ENCODE peak calls at places on chromosomes 4 and X, in five cellular contexts. A, C, X, E and O are unnamed samples. For H3K27me3, the result is how much of the 10 kb centered on the place peaks cover.

GRCh38 chr4:147589586-147589985 is 27.6 kb upstream of the TMEM184C start:
- DNase-seq in A (no peak), C (no peak), X (no peak), E (no peak), O (no peak)

GRCh38 chr4:86496094-86497060 is 97.7 kb upstream of the PTPN13 start:
- DNase-seq in A (peak), C (no peak), X (peak), E (peak), O (peak)

GRCh38 chrX:1717326-1717725 is 102.5 kb downstream of the ASMT start:
- DNase-seq in A (no peak), C (no peak), X (no peak), E (no peak), O (no peak)

GRCh38 chr4:71553605-71554004 is 214.8 kb downstream of the SLC4A4 start:
- DNase-seq in A (peak), C (no peak), X (peak), E (no peak), O (peak)

GRCh38 chr4:43556262-43556661 is 663.7 kb downstream of the GRXCR1 start:
- DNase-seq in A (no peak), C (no peak), X (no peak), E (no peak), O (no peak)

GRCh38 chr4:41647368-41647767 is 101.2 kb downstream of the PHOX2B start:
- DNase-seq in A (no peak), C (no peak), X (no peak), E (no peak), O (no peak)

GRCh38 chr4:91936301-91936700 is 367.5 kb upstream of the GRID2 start:
- DNase-seq in A (peak), C (no peak), X (no peak), E (peak), O (peak)

GRCh38 chr4:146442801-146443200 is 78.9 kb downstream of the SLC10A7 start:
- DNase-seq in A (peak), C (no peak), X (peak), E (peak), O (peak)

GRCh38 chr4:155442267-155443105 is 65.7 kb upstream of the MAP9 start:
- DNase-seq in A (peak), C (peak), X (peak), E (peak), O (peak)

GRCh38 chr4:37737456-37737855 is 51.3 kb upstream of the RELL1 start:
- DNase-seq in A (peak), C (no peak), X (peak), E (peak), O (peak)

GRCh38 chr4:13544556-13545393 is 467 bp upstream of the NKX3-2 start:
- DNase-seq in A (peak), C (peak), X (peak), E (peak), O (peak)

GRCh38 chr4:77110707-77111106 is 34.9 kb upstream of the CCNI start:
- DNase-seq in A (no peak), C (no peak), X (no peak), E (no peak), O (no peak)

GRCh38 chrX:16436348-16437188 is 213.4 kb upstream of the S100G start:
- DNase-seq in A (peak), C (peak), X (peak), E (peak), O (peak)

GRCh38 chr4:42302348-42302747 is 94.9 kb upstream of the SHISA3 start:
- DNase-seq in A (peak), C (no peak), X (peak), E (no peak), O (no peak)

GRCh38 chr4:78558421-78558820 is 6.9 kb downstream of the ANXA3 start:
- DNase-seq in A (no peak), C (no peak), X (no peak), E (peak), O (peak)

GRCh38 chr4:75892508-75892907 is 9.7 kb downstream of the PPEF2 start:
- DNase-seq in A (no peak), C (no peak), X (peak), E (no peak), O (no peak)

GRCh38 chr4:120704529-120704928 is 218.0 kb downstream of the PRDM5 start:
- DNase-seq in A (no peak), C (no peak), X (no peak), E (no peak), O (no peak)

GRCh38 chr4:146577111-146577510 is 55.4 kb upstream of the SLC10A7 start:
- DNase-seq in A (peak), C (no peak), X (no peak), E (no peak), O (no peak)

GRCh38 chr4:23135792-23136645 is 443.3 kb downstream of the GBA3 start:
- DNase-seq in A (peak), C (no peak), X (peak), E (peak), O (peak)

GRCh38 chr4:2767705-2768074 is 11.6 kb upstream of the TNIP2 start:
- DNase-seq in A (no peak), C (peak), X (no peak), E (no peak), O (no peak)

GRCh38 chr4:87092389-87093141 is 127.9 kb downstream of the KLHL8 start:
- DNase-seq in A (peak), C (peak), X (peak), E (peak), O (peak)

GRCh38 chr4:23333946-23334878 is 555.6 kb downstream of the PPARGC1A start:
- DNase-seq in A (peak), C (no peak), X (peak), E (peak), O (peak)

GRCh38 chr4:182578402-182578801 is 335.2 kb downstream of the TENM3 start:
- DNase-seq in A (peak), C (no peak), X (peak), E (peak), O (peak)

GRCh38 chrX:55867254-55867653 is 149.7 kb downstream of the RRAGB start:
- DNase-seq in A (peak), C (no peak), X (peak), E (peak), O (peak)

GRCh38 chr4:168735735-168736134 is 238.9 kb downstream of the PALLD start:
- DNase-seq in A (no peak), C (no peak), X (no peak), E (no peak), O (no peak)

GRCh38 chrX:150162141-150162540 is 201.0 kb upstream of the MAMLD1 start:
- DNase-seq in A (no peak), C (no peak), X (peak), E (peak), O (peak)

GRCh38 chr4:78737951-78738350 is 38.2 kb upstream of the BMP2K start:
- DNase-seq in A (no peak), C (no peak), X (no peak), E (no peak), O (no peak)

GRCh38 chr4:47667552-47667951 is 170.3 kb downstream of the CORIN start:
- DNase-seq in A (peak), C (no peak), X (no peak), E (peak), O (peak)

GRCh38 chr4:151228196-151229119 is 48.5 kb upstream of the PRSS48 start:
- DNase-seq in A (peak), C (no peak), X (peak), E (no peak), O (peak)

GRCh38 chr4:115234405-115235093 is 121.1 kb upstream of the NDST4 start:
- DNase-seq in A (no peak), C (no peak), X (peak), E (peak), O (peak)

GRCh38 chr4:156606444-156607197 is 365.0 kb downstream of the PDGFC start:
- DNase-seq in A (peak), C (no peak), X (no peak), E (no peak), O (no peak)

GRCh38 chrX:154329284-154329683 is 33.7 kb downstream of the TKTL1 start:
- DNase-seq in A (no peak), C (no peak), X (no peak), E (no peak), O (no peak)

GRCh38 chr4:142110136-142110535 is 473.8 kb downstream of the IL15 start:
- DNase-seq in A (peak), C (no peak), X (no peak), E (no peak), O (no peak)

GRCh38 chrX:154374361-154375155 is at the start of gene FLNA:
- DNase-seq in A (no peak), C (peak), X (peak), E (no peak), O (no peak)

GRCh38 chr4:165343353-165344191 is 16.1 kb downstream of the MSMO1 start:
- DNase-seq in A (no peak), C (no peak), X (peak), E (peak), O (peak)

GRCh38 chr4:15651682-15652081 is 3.5 kb downstream of the FBXL5 start:
- DNase-seq in A (peak), C (no peak), X (no peak), E (no peak), O (no peak)

GRCh38 chr4:156732634-156733033 is 239.0 kb downstream of the PDGFC start:
- DNase-seq in A (peak), C (no peak), X (no peak), E (peak), O (peak)

DNA sequence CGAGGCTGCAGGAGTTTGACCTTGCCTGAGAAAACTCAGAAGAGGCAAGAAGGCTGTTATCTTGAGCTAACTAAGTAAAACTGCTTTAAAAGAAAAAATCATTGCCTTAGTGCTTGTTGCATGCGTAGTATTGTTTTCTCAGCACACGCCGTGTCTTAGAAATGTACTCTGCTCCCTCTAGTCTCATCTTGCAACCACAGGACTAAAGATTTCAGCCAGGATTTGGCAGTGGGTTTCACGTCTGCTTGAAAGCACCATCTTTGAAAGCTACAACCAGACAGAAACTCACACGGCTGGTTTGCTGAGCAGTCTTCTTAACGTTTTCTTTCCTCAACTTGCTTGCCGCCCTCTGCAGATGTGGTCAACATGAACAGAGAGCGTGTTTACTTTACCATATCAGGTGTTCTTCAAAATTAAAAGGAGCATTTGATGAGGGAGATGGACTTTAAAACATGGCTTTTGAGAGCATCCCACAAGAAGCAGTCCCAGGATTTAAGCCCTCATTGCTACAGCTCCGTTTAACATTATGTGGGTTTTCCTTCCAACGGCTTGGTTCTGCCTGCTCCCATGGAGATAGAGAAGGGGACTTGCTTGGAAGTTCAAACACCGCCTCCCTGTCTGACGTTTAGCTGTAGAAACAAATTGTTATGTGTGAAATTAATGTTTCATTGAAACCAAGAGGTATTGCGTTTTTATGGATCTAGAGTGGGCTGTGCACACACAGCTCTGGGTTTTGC is 3.4 kb downstream of the SORCS2 start:
- DNase-seq in A (no peak), C (peak), X (no peak), E (no peak), O (no peak)
- H3K27me3 ChIP-seq in A (half or more), C (under half), X (under half), E (half or more), O (under half)

DNA sequence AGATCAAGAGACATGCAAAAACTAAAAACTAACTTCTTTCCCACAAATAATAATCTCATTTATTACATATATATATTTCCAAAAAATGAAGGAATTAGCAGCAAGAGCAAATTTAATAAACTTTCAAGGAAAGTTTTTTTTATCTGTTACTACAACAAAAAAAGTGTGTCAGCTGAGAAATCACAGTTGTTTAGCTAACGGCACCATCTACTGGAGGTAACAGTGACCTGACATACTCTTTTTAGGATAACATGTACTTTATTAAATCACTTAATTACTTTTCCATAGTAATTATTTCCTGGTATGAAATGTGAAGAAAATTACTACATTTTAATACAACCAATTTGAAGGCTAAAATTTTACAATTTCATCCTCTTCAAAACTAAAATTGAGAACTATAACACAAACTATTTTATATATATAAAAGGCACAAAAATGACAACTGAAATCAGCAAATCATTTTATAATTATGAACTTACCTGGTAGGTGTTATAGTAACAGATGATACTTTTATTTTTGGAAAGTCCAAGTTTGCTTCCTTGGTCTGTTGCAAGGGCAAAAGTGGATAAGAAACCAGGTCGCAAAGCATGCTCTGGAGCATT is 9.1 kb downstream of the LAMTOR3 start:
- DNase-seq in A (peak), C (no peak), X (peak), E (no peak), O (peak)
- TF ChIP-seq CTCF in A (peak), C (peak), X (peak), E (peak), O (peak)

DNA sequence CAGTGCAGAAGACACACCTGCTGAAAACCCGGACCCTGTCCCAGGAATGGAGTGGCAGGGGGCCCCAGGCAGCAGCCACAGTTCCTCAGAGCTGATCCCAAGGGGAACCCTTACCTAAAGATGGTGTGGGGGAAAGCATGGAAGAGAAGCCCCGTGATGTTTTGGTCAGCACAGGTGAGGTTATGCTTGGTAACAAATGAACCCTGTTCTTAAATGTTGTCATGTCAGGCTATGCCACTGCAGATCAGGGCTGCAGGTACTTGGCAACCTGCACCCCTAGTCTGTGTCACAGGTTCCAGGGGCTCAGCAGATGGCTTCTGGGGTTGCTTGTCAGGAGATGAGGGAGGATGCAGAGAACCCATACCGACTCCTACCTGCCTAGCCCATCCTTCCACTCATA is 50.8 kb downstream of the ADRA2C start:
- DNase-seq in A (no peak), C (no peak), X (no peak), E (no peak), O (no peak)
- H3K27me3 ChIP-seq in A (under half), C (under half), X (under half), E (under half), O (under half)

DNA sequence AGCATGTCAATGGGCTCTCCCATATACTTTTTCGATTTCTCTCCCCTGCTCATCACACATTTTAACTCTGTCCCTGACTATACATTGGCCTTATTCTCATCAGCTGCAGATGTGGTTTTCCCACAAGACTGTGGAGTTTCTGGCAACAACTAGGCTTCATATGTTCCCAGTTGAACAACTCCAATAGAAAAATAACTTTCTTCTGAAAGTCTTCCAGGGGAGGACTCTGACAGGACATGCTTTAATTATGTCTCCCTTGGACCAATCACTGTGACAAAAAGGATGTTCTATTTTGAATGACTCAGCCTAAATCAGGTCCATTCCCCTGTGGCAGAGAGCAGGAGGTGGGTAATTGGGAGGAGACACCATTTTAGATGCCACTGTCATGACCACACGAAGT is 28.1 kb downstream of the SPANXC start:
- DNase-seq in A (no peak), C (no peak), X (no peak), E (no peak), O (no peak)
- TF ChIP-seq CTCF in A (no peak), C (no peak), X (no peak), E (no peak), O (no peak)

GRCh38 chr4:153260553-153261306 is 56.5 kb downstream of the TRIM2 start:
- DNase-seq in A (peak), C (no peak), X (no peak), E (no peak), O (no peak)

GRCh38 chr4:153261431-153261830 is 57.2 kb downstream of the TRIM2 start:
- DNase-seq in A (no peak), C (no peak), X (no peak), E (no peak), O (no peak)

GRCh38 chr4:153258750-153259149 is 54.5 kb downstream of the TRIM2 start:
- DNase-seq in A (no peak), C (no peak), X (no peak), E (no peak), O (no peak)

GRCh38 chr4:153259679-153260078 is 55.4 kb downstream of the TRIM2 start:
- DNase-seq in A (no peak), C (no peak), X (no peak), E (no peak), O (no peak)

DNA sequence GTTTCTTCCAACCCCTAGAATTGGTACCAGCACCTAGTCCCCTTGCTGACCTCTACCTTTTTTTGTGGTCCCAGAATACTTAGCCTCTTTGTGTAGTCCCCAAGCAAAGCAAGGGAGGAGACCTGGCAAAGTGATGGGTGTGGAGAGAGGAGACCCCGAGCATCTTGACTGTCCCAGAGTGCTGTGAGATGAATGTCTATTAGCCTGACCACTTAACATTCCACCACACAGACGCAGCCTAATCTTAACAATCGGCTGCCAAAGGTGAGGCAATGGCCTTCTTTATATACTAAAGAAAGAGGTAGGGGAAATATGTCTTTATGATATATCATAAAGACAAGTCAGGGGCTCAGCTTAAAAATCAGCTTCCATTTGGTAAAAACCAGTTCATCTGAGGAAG is 55.9 kb downstream of the TRIM2 start:
- DNase-seq in A (no peak), C (no peak), X (no peak), E (no peak), O (no peak)
- H3K27me3 ChIP-seq in A (under half), C (under half), X (under half), E (under half), O (under half)

GRCh38 chrX:20641954-20642353 is 375.2 kb upstream of the RPS6KA3 start:
- DNase-seq in A (no peak), C (no peak), X (no peak), E (no peak), O (no peak)

GRCh38 chrX:20639115-20639514 is 372.4 kb upstream of the RPS6KA3 start:
- DNase-seq in A (no peak), C (no peak), X (no peak), E (no peak), O (no peak)

DNA sequence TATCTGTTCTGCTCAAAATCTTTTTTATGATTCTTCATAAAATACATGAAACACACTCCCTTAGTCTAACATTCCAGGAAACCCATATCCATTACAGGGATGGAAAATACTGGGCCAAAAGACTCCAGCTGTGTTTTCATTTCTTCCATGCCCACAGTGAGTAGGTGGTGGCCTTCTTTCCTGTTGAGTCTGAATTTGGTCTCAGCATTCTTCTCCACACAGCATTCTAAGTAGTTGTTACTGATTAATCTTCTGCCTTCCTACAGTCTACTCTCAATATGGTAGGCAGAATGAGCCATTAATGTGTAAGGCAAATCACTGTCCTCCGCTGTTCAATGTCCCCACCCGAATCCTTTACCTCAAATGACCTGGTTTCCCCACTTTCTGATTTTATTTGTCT is 370.6 kb upstream of the RPS6KA3 start:
- DNase-seq in A (no peak), C (no peak), X (no peak), E (no peak), O (no peak)
- TF ChIP-seq CTCF in A (no peak), C (no peak), X (no peak), E (no peak), O (no peak)

DNA sequence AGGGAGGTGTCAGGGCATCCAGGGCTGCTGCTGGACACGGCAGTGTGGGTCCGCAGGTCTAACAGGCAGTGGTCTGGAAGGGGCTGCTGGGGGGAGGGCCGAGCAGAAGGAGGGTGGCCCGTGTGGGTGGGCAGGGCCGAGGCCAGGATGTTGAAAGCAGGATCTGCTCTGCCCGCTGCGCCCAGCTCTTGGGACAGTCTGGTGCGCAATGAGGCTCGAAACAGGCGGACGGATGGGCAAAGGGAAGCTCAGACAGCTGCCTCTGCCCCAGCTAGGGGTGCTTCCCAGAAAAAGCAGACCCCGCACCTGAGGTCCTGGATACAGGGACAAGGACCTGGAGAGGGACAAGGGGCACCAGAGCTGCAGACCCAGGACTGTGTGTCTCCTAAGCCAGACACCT is 121.3 kb downstream of the FAM53A start:
- DNase-seq in A (no peak), C (no peak), X (no peak), E (no peak), O (no peak)
- H3K27me3 ChIP-seq in A (under half), C (half or more), X (under half), E (under half), O (under half)